ENCODE peak calls at places on chromosome 6, in ten cellular contexts. One of them, this sample, is unnamed.

GRCh38 chr6:39865011-39865888 is 69.0 kb downstream of the MOCS1 start:
- DNase-seq in mammary epithelial cell: peak; percentile 31
- DNase-seq in prostate gland: peak; percentile 15
- DNase-seq in right lobe of liver: peak; percentile 75
- DNase-seq in psoas muscle: peak; percentile 81
- DNase-seq in left ventricle myocardium inferior: peak; percentile 67
- DNase-seq in hepatocyte: peak; percentile 77
- DNase-seq in transverse colon: peak; percentile 82
- DNase-seq in CD8-positive, alpha-beta T cell: peak; percentile 68
- DNase-seq in thoracic aorta: no peak
- DNase-seq in this sample: peak; percentile 90

GRCh38 chr6:22141271-22141745 is 155.5 kb downstream of the PRL start:
- DNase-seq in right lobe of liver: no peak
- DNase-seq in transverse colon: no peak
- DNase-seq in left ventricle myocardium inferior: no peak
- DNase-seq in psoas muscle: no peak
- DNase-seq in CD8-positive, alpha-beta T cell: no peak
- DNase-seq in hepatocyte: peak; percentile 12
- DNase-seq in thoracic aorta: no peak
- DNase-seq in mammary epithelial cell: no peak
- DNase-seq in prostate gland: no peak
- DNase-seq in this sample: peak; percentile 21

GRCh38 chr6:69871107-69871506 is 4.8 kb downstream of the COL19A1 start:
- DNase-seq in psoas muscle: no peak
- DNase-seq in thoracic aorta: no peak
- DNase-seq in prostate gland: no peak
- DNase-seq in left ventricle myocardium inferior: no peak
- DNase-seq in mammary epithelial cell: no peak
- DNase-seq in transverse colon: no peak
- DNase-seq in hepatocyte: no peak
- DNase-seq in right lobe of liver: no peak
- DNase-seq in CD8-positive, alpha-beta T cell: no peak
- DNase-seq in this sample: no peak

GRCh38 chr6:26555505-26556262 is 17.5 kb downstream of the HMGN4 start:
- DNase-seq in mammary epithelial cell: peak; percentile 15
- DNase-seq in thoracic aorta: no peak
- DNase-seq in left ventricle myocardium inferior: no peak
- DNase-seq in psoas muscle: no peak
- DNase-seq in right lobe of liver: no peak
- DNase-seq in hepatocyte: peak; percentile 32
- DNase-seq in prostate gland: no peak
- DNase-seq in transverse colon: no peak
- DNase-seq in CD8-positive, alpha-beta T cell: peak; percentile 46
- DNase-seq in this sample: no peak

GRCh38 chr6:127178746-127179145 is 60.3 kb downstream of the RSPO3 start:
- DNase-seq in psoas muscle: no peak
- DNase-seq in CD8-positive, alpha-beta T cell: no peak
- DNase-seq in mammary epithelial cell: no peak
- DNase-seq in transverse colon: no peak
- DNase-seq in left ventricle myocardium inferior: no peak
- DNase-seq in thoracic aorta: no peak
- DNase-seq in right lobe of liver: no peak
- DNase-seq in hepatocyte: no peak
- DNase-seq in prostate gland: no peak
- DNase-seq in this sample: no peak

GRCh38 chr6:163726037-163726695 is 311.6 kb downstream of the QKI start:
- DNase-seq in psoas muscle: no peak
- DNase-seq in right lobe of liver: no peak
- DNase-seq in left ventricle myocardium inferior: no peak
- DNase-seq in prostate gland: no peak
- DNase-seq in hepatocyte: no peak
- DNase-seq in transverse colon: no peak
- DNase-seq in CD8-positive, alpha-beta T cell: no peak
- DNase-seq in thoracic aorta: no peak
- DNase-seq in mammary epithelial cell: no peak
- DNase-seq in this sample: no peak

GRCh38 chr6:166780284-166780683 is 153.2 kb upstream of the RPS6KA2 start:
- DNase-seq in mammary epithelial cell: no peak
- DNase-seq in right lobe of liver: no peak
- DNase-seq in thoracic aorta: no peak
- DNase-seq in left ventricle myocardium inferior: no peak
- DNase-seq in psoas muscle: no peak
- DNase-seq in CD8-positive, alpha-beta T cell: no peak
- DNase-seq in prostate gland: peak; percentile 2
- DNase-seq in hepatocyte: no peak
- DNase-seq in transverse colon: no peak
- DNase-seq in this sample: no peak

GRCh38 chr6:45305546-45305945 is 22.6 kb upstream of the RUNX2 start:
- DNase-seq in thoracic aorta: no peak
- DNase-seq in left ventricle myocardium inferior: no peak
- DNase-seq in hepatocyte: no peak
- DNase-seq in transverse colon: no peak
- DNase-seq in psoas muscle: no peak
- DNase-seq in mammary epithelial cell: peak; percentile 65
- DNase-seq in right lobe of liver: no peak
- DNase-seq in CD8-positive, alpha-beta T cell: no peak
- DNase-seq in prostate gland: no peak
- DNase-seq in this sample: no peak

GRCh38 chr6:166864333-166864732 is 92.0 kb downstream of the RNASET2 start:
- DNase-seq in left ventricle myocardium inferior: no peak
- DNase-seq in mammary epithelial cell: no peak
- DNase-seq in CD8-positive, alpha-beta T cell: no peak
- DNase-seq in right lobe of liver: no peak
- DNase-seq in transverse colon: no peak
- DNase-seq in psoas muscle: no peak
- DNase-seq in prostate gland: no peak
- DNase-seq in hepatocyte: no peak
- DNase-seq in thoracic aorta: no peak
- DNase-seq in this sample: no peak

GRCh38 chr6:16136536-16137450 is 7.9 kb downstream of the MYLIP start:
- DNase-seq in right lobe of liver: no peak
- DNase-seq in prostate gland: peak; percentile 13
- DNase-seq in psoas muscle: peak; percentile 66
- DNase-seq in mammary epithelial cell: peak; percentile 78
- DNase-seq in left ventricle myocardium inferior: no peak
- DNase-seq in CD8-positive, alpha-beta T cell: no peak
- DNase-seq in transverse colon: no peak
- DNase-seq in hepatocyte: no peak
- DNase-seq in thoracic aorta: no peak
- DNase-seq in this sample: peak; percentile 37

GRCh38 chr6:44202332-44202971 is 14.3 kb upstream of the MYMX start:
- DNase-seq in thoracic aorta: no peak
- DNase-seq in left ventricle myocardium inferior: no peak
- DNase-seq in prostate gland: no peak
- DNase-seq in hepatocyte: no peak
- DNase-seq in transverse colon: no peak
- DNase-seq in mammary epithelial cell: no peak
- DNase-seq in psoas muscle: no peak
- DNase-seq in CD8-positive, alpha-beta T cell: no peak
- DNase-seq in right lobe of liver: no peak
- DNase-seq in this sample: no peak

GRCh38 chr6:17691925-17692538 is 14.7 kb downstream of the NUP153 start:
- DNase-seq in right lobe of liver: no peak
- DNase-seq in transverse colon: no peak
- DNase-seq in CD8-positive, alpha-beta T cell: no peak
- DNase-seq in thoracic aorta: no peak
- DNase-seq in prostate gland: no peak
- DNase-seq in psoas muscle: no peak
- DNase-seq in hepatocyte: no peak
- DNase-seq in left ventricle myocardium inferior: no peak
- DNase-seq in mammary epithelial cell: no peak
- DNase-seq in this sample: no peak

GRCh38 chr6:47009583-47009982 is 32.5 kb downstream of the ADGRF1 start:
- DNase-seq in thoracic aorta: no peak
- DNase-seq in prostate gland: no peak
- DNase-seq in left ventricle myocardium inferior: no peak
- DNase-seq in mammary epithelial cell: no peak
- DNase-seq in right lobe of liver: no peak
- DNase-seq in CD8-positive, alpha-beta T cell: no peak
- DNase-seq in psoas muscle: no peak
- DNase-seq in hepatocyte: no peak
- DNase-seq in transverse colon: no peak
- DNase-seq in this sample: no peak

GRCh38 chr6:99093781-99094180 is 146.0 kb upstream of the FBXL4 start:
- DNase-seq in psoas muscle: no peak
- DNase-seq in transverse colon: no peak
- DNase-seq in prostate gland: no peak
- DNase-seq in mammary epithelial cell: no peak
- DNase-seq in right lobe of liver: no peak
- DNase-seq in CD8-positive, alpha-beta T cell: no peak
- DNase-seq in hepatocyte: no peak
- DNase-seq in left ventricle myocardium inferior: no peak
- DNase-seq in thoracic aorta: no peak
- DNase-seq in this sample: no peak

GRCh38 chr6:170209354-170210025 is 81.4 kb downstream of the DLL1 start:
- DNase-seq in thoracic aorta: no peak
- DNase-seq in transverse colon: no peak
- DNase-seq in prostate gland: peak; percentile 3
- DNase-seq in hepatocyte: no peak
- DNase-seq in psoas muscle: no peak
- DNase-seq in CD8-positive, alpha-beta T cell: peak; percentile 42
- DNase-seq in right lobe of liver: peak; percentile 46
- DNase-seq in mammary epithelial cell: no peak
- DNase-seq in left ventricle myocardium inferior: no peak
- DNase-seq in this sample: no peak

GRCh38 chr6:36545767-36546663 is 1.3 kb downstream of the STK38 start:
- DNase-seq in thoracic aorta: no peak
- DNase-seq in hepatocyte: peak; percentile 33
- DNase-seq in prostate gland: no peak
- DNase-seq in psoas muscle: no peak
- DNase-seq in transverse colon: peak; percentile 25
- DNase-seq in left ventricle myocardium inferior: no peak
- DNase-seq in mammary epithelial cell: peak; percentile 21
- DNase-seq in CD8-positive, alpha-beta T cell: peak; percentile 60
- DNase-seq in right lobe of liver: no peak
- DNase-seq in this sample: peak; percentile 7

GRCh38 chr6:44073612-44074382 is 53.5 kb downstream of the MRPL14 start:
- DNase-seq in left ventricle myocardium inferior: peak; percentile 42
- DNase-seq in CD8-positive, alpha-beta T cell: no peak
- DNase-seq in transverse colon: no peak
- DNase-seq in mammary epithelial cell: no peak
- DNase-seq in prostate gland: no peak
- DNase-seq in hepatocyte: no peak
- DNase-seq in right lobe of liver: no peak
- DNase-seq in thoracic aorta: no peak
- DNase-seq in psoas muscle: no peak
- DNase-seq in this sample: no peak

GRCh38 chr6:13709698-13710551 is 1.7 kb downstream of the RANBP9 start:
- DNase-seq in psoas muscle: no peak
- DNase-seq in hepatocyte: peak; percentile 36
- DNase-seq in thoracic aorta: no peak
- DNase-seq in CD8-positive, alpha-beta T cell: no peak
- DNase-seq in left ventricle myocardium inferior: no peak
- DNase-seq in mammary epithelial cell: peak; percentile 45
- DNase-seq in transverse colon: no peak
- DNase-seq in prostate gland: no peak
- DNase-seq in right lobe of liver: no peak
- DNase-seq in this sample: no peak

DNA sequence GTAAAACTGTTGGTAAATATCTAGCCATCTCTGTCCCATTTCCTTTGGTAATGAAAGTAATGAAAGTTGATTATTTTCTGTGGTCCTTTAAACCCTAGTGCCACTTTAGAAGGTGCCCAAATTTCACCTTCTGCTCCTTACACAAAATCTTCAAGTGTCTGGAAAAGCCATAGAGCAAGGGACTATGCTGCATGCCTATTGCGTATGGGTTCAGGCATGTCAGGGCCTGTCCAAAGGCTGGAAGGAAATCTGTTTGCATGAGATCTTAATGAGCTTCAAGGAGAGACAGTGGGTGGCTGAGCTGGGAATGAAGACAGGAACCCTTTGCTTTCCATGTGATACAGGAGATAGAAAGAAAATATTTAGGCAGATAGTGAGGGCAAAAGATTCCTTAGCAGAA is 66.6 kb upstream of the CCN6 start:
- DNase-seq in CD8-positive, alpha-beta T cell: no peak
- DNase-seq in thoracic aorta: no peak
- DNase-seq in right lobe of liver: no peak
- DNase-seq in hepatocyte: no peak
- DNase-seq in mammary epithelial cell: peak; percentile 87
- DNase-seq in psoas muscle: no peak
- DNase-seq in prostate gland: peak; percentile 54
- DNase-seq in left ventricle myocardium inferior: no peak
- DNase-seq in transverse colon: no peak
- DNase-seq in this sample: no peak
- H3K4me1 ChIP-seq in CD8-positive, alpha-beta T cell: peaks cover 84% of the 10 kb centered on the region
- H3K4me1 ChIP-seq in thoracic aorta: no peaks in the 10 kb centered on the region
- H3K4me1 ChIP-seq in right lobe of liver: no peaks in the 10 kb centered on the region
- H3K4me1 ChIP-seq in hepatocyte: peaks cover 8% of the 10 kb centered on the region
- H3K4me1 ChIP-seq in mammary epithelial cell: peaks cover 55% of the 10 kb centered on the region
- H3K4me1 ChIP-seq in psoas muscle: no peaks in the 10 kb centered on the region
- H3K4me1 ChIP-seq in prostate gland: no peaks in the 10 kb centered on the region
- H3K4me1 ChIP-seq in left ventricle myocardium inferior: no peaks in the 10 kb centered on the region
- H3K4me1 ChIP-seq in transverse colon: no peaks in the 10 kb centered on the region
- H3K4me1 ChIP-seq in this sample: peaks cover 50% of the 10 kb centered on the region

GRCh38 chr6:160692369-160692959 is 9.6 kb upstream of the PLG start:
- DNase-seq in prostate gland: no peak
- DNase-seq in right lobe of liver: no peak
- DNase-seq in mammary epithelial cell: no peak
- DNase-seq in thoracic aorta: no peak
- DNase-seq in psoas muscle: no peak
- DNase-seq in transverse colon: no peak
- DNase-seq in CD8-positive, alpha-beta T cell: no peak
- DNase-seq in hepatocyte: peak; percentile 15
- DNase-seq in left ventricle myocardium inferior: no peak
- DNase-seq in this sample: no peak
- TF ChIP-seq CTCF in prostate gland: no peak
- TF ChIP-seq CTCF in right lobe of liver: peak; percentile 53
- TF ChIP-seq CTCF in mammary epithelial cell: peak; percentile 2
- TF ChIP-seq CTCF in thoracic aorta: no peak
- TF ChIP-seq CTCF in psoas muscle: no peak
- TF ChIP-seq CTCF in transverse colon: no peak
- TF ChIP-seq CTCF in CD8-positive, alpha-beta T cell: no peak
- TF ChIP-seq CTCF in hepatocyte: peak; percentile 15
- TF ChIP-seq CTCF in left ventricle myocardium inferior: no peak
- TF ChIP-seq CTCF in this sample: no peak

DNA sequence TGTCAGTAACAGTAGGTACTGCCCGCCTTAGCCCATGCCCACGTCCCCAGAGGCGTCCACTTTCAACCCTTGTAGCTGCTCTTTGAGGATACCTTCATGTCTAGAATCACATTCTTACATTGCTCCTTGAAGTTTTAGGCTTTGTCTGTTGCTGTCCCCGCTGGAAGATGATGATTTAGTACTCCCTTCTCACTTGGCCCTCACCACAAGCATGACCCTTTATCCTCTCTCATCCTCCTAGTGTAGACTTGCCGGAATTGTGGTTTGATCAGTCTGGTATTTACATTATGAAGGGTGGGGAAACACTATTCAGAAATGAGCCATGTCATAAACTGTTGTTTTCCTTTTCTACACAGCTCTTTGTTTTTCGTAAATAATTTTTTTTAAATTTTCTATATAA is 87.4 kb downstream of the ARID1B start:
- DNase-seq in mammary epithelial cell: peak; percentile 9
- DNase-seq in psoas muscle: no peak
- DNase-seq in left ventricle myocardium inferior: no peak
- DNase-seq in prostate gland: no peak
- DNase-seq in thoracic aorta: no peak
- DNase-seq in right lobe of liver: no peak
- DNase-seq in transverse colon: no peak
- DNase-seq in CD8-positive, alpha-beta T cell: no peak
- DNase-seq in hepatocyte: no peak
- DNase-seq in this sample: no peak
- H3K4me1 ChIP-seq in mammary epithelial cell: no peaks in the 10 kb centered on the region
- H3K4me1 ChIP-seq in psoas muscle: peaks cover 91% of the 10 kb centered on the region
- H3K4me1 ChIP-seq in left ventricle myocardium inferior: peaks cover 63% of the 10 kb centered on the region
- H3K4me1 ChIP-seq in prostate gland: no peaks in the 10 kb centered on the region
- H3K4me1 ChIP-seq in thoracic aorta: peaks cover 28% of the 10 kb centered on the region
- H3K4me1 ChIP-seq in right lobe of liver: no peaks in the 10 kb centered on the region
- H3K4me1 ChIP-seq in transverse colon: peaks cover 11% of the 10 kb centered on the region
- H3K4me1 ChIP-seq in CD8-positive, alpha-beta T cell: peaks cover 35% of the 10 kb centered on the region
- H3K4me1 ChIP-seq in hepatocyte: peaks cover 13% of the 10 kb centered on the region
- H3K4me1 ChIP-seq in this sample: peaks cover 29% of the 10 kb centered on the region

GRCh38 chr6:72522735-72523141 is 99.1 kb upstream of the KCNQ5 start:
- DNase-seq in transverse colon: no peak
- DNase-seq in prostate gland: no peak
- DNase-seq in thoracic aorta: no peak
- DNase-seq in left ventricle myocardium inferior: no peak
- DNase-seq in mammary epithelial cell: peak; percentile 27
- DNase-seq in CD8-positive, alpha-beta T cell: peak; percentile 54
- DNase-seq in right lobe of liver: no peak
- DNase-seq in hepatocyte: peak; percentile 8
- DNase-seq in psoas muscle: no peak
- DNase-seq in this sample: peak; percentile 86
- TF ChIP-seq CTCF in transverse colon: no peak
- TF ChIP-seq CTCF in prostate gland: no peak
- TF ChIP-seq CTCF in thoracic aorta: no peak
- TF ChIP-seq CTCF in left ventricle myocardium inferior: no peak
- TF ChIP-seq CTCF in mammary epithelial cell: no peak
- TF ChIP-seq CTCF in CD8-positive, alpha-beta T cell: no peak
- TF ChIP-seq CTCF in right lobe of liver: no peak
- TF ChIP-seq CTCF in hepatocyte: no peak
- TF ChIP-seq CTCF in psoas muscle: no peak
- TF ChIP-seq CTCF in this sample: no peak

This sample was measured in thyroid gland.